ENCODE peak calls at places on chromosomes 6 and 20, in four cellular contexts. O is psoas muscle, F is H1, V is astrocyte. K is an unnamed sample.
A peak's percentile ranks its signal among the peaks of the same experiment; 100 is the strongest.

GRCh38 chr6:38599966-38600550 is 39.7 kb downstream of the BTBD9 start:
- DNase-seq in O (no peak), F (no peak), V (no peak), K (peak; percentile 25)

GRCh38 chr6:37671061-37671460 is 26.6 kb downstream of the MDGA1 start:
- DNase-seq in O (no peak), F (no peak), V (no peak), K (no peak)

GRCh38 chr6:159080217-159080976 is 35.6 kb upstream of the TAGAP start:
- DNase-seq in O (no peak), F (no peak), V (no peak), K (no peak)

GRCh38 chr6:31368461-31368860 is 11.5 kb upstream of the HLA-B start:
- DNase-seq in O (no peak), F (no peak), V (no peak), K (no peak)

GRCh38 chr20:23350855-23351838 is 556 bp downstream of the NXT1 start:
- DNase-seq in O (peak; percentile 75), F (no peak), V (peak; percentile 56), K (peak; percentile 26)

GRCh38 chr6:106141441-106142237 is 55.5 kb downstream of the PRDM1 start:
- DNase-seq in O (no peak), F (no peak), V (peak; percentile 88), K (no peak)

GRCh38 chr20:57070296-57070695 is 196.1 kb downstream of the BMP7 start:
- DNase-seq in O (no peak), F (no peak), V (no peak), K (no peak)

GRCh38 chr6:158933075-158933474 is 66.9 kb downstream of the RSPH3 start:
- DNase-seq in O (no peak), F (no peak), V (no peak), K (no peak)

GRCh38 chr6:16947461-16948159 is 154.2 kb upstream of the STMND1 start:
- DNase-seq in O (no peak), F (peak; percentile 13), V (peak; percentile 100), K (no peak)

GRCh38 chr6:30730611-30731435 is 10.7 kb downstream of the TUBB start:
- DNase-seq in O (peak; percentile 80), F (no peak), V (no peak), K (peak; percentile 74)

GRCh38 chr6:56772737-56773184 is 130.1 kb upstream of the DST start:
- DNase-seq in O (peak; percentile 79), F (no peak), V (peak; percentile 86), K (peak; percentile 47)

GRCh38 chr6:111793711-111794111 is 79.5 kb downstream of the FYN start:
- DNase-seq in O (no peak), F (no peak), V (no peak), K (no peak)

GRCh38 chr6:12911387-12911960 is 194.9 kb downstream of the PHACTR1 start:
- DNase-seq in O (no peak), F (no peak), V (peak; percentile 11), K (no peak)

GRCh38 chr20:42112161-42112560 is 494.0 kb upstream of the CHD6 start:
- DNase-seq in O (no peak), F (no peak), V (no peak), K (no peak)

GRCh38 chr6:104682722-104683643 is 176.7 kb downstream of the HACE1 start:
- DNase-seq in O (peak; percentile 54), F (peak; percentile 51), V (peak; percentile 18), K (peak; percentile 38)

GRCh38 chr6:100726741-100727140 is 154.4 kb downstream of the ASCC3 start:
- DNase-seq in O (no peak), F (no peak), V (peak; percentile 76), K (no peak)

GRCh38 chr6:159979136-159979874 is 10.4 kb downstream of the IGF2R start:
- DNase-seq in O (peak; percentile 82), F (no peak), V (peak; percentile 74), K (no peak)

GRCh38 chr6:24033284-24033683 is 92.7 kb upstream of the NRSN1 start:
- DNase-seq in O (no peak), F (no peak), V (no peak), K (no peak)

GRCh38 chr6:151340206-151340978 is 51.0 kb downstream of the ZBTB2 start:
- DNase-seq in O (no peak), F (no peak), V (no peak), K (no peak)

GRCh38 chr6:2917065-2917464 is 14.0 kb upstream of the SERPINB9 start:
- DNase-seq in O (no peak), F (no peak), V (no peak), K (no peak)

GRCh38 chr6:128763599-128764300 is 119.2 kb upstream of the LAMA2 start:
- DNase-seq in O (no peak), F (no peak), V (no peak), K (no peak)

GRCh38 chr6:34095741-34096140 is 50.1 kb downstream of the GRM4 start:
- DNase-seq in O (no peak), F (no peak), V (no peak), K (no peak)
- H3K27me3 ChIP-seq in O (no peaks in the 10 kb centered on the region), F (no peaks in the 10 kb centered on the region), V (peaks cover 25% of the 10 kb centered on the region), K (peaks cover 97% of the 10 kb centered on the region)

GRCh38 chr6:21199246-21199645 is 394.3 kb upstream of the SOX4 start:
- DNase-seq in O (no peak), F (no peak), V (no peak), K (no peak)
- H3K4me3 ChIP-seq in O (no peak overlapping the region), F (no peak overlapping the region), V (no peak overlapping the region), K (no peak overlapping the region)

GRCh38 chr6:51678905-51679620 is 408.4 kb downstream of the PKHD1 start:
- DNase-seq in O (no peak), F (no peak), V (no peak), K (no peak)
- H3K27ac ChIP-seq in O (no peak overlapping the region), F (no peak overlapping the region), V (no peak overlapping the region), K (peak overlapping the region; percentile 79)

GRCh38 chr6:118913161-118913560 is 19.2 kb downstream of the ASF1A start:
- DNase-seq in O (no peak), F (no peak), V (no peak), K (no peak)

GRCh38 chr6:118912646-118913045 is 18.7 kb downstream of the ASF1A start:
- DNase-seq in O (no peak), F (no peak), V (no peak), K (no peak)

GRCh38 chr6:118905084-118905483 is 11.1 kb downstream of the ASF1A start:
- DNase-seq in O (no peak), F (no peak), V (no peak), K (no peak)

GRCh38 chr6:118905851-118906250 is 11.9 kb downstream of the ASF1A start:
- DNase-seq in O (no peak), F (no peak), V (no peak), K (no peak)

DNA sequence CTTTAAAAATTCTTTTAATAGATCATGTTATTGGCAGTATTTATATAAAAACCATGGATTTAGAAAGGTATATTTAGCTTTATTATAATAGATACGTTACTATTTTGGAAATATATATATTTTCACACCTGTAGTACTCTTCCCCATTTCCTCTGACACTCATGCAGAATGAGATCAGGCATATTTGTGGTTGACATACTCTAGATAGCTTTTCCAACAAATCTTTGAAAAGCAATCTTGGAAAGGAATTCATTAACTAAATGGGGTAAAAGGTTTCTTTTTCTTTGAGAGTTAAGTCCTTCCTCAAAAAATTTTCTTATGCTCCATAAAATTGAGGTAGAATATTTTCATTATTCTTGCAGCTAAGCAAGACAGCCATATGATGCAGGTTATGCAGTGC is 14.5 kb downstream of the ASF1A start:
- DNase-seq in O (no peak), F (no peak), V (peak; percentile 62), K (no peak)
- H3K27me3 ChIP-seq in O (no peaks in the 10 kb centered on the region), F (no peaks in the 10 kb centered on the region), V (no peaks in the 10 kb centered on the region), K (no peaks in the 10 kb centered on the region)

GRCh38 chr6:98039876-98040605 is 757.0 kb upstream of the MMS22L start:
- DNase-seq in O (no peak), F (peak; percentile 63), V (peak; percentile 12), K (no peak)

GRCh38 chr6:98039443-98039842 is 756.4 kb upstream of the MMS22L start:
- DNase-seq in O (no peak), F (no peak), V (no peak), K (no peak)

GRCh38 chr6:98041072-98041471 is 758.1 kb upstream of the MMS22L start:
- DNase-seq in O (no peak), F (no peak), V (peak; percentile 3), K (no peak)

GRCh38 chr6:98037571-98037970 is 754.6 kb upstream of the MMS22L start:
- DNase-seq in O (no peak), F (no peak), V (no peak), K (no peak)

DNA sequence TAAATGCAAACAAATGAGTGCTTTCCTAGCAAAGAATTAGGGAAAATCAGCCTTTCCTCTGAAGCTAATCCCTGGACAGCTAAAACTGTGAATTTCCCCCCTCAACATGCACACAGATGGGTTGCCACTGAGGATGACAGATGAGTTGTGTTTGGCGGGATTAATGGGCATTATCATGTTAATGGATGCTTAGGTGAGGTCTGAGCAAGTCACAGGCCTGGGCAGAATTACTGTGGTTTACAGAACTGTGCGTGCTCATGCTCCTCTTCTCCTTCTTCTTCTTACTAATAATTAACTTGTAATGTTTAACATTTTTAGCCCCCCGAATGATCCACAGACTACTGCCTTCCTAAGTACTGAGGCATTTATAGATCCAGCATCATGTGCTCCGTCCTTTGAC is 753.3 kb upstream of the MMS22L start:
- DNase-seq in O (no peak), F (no peak), V (no peak), K (no peak)
- H3K4me3 ChIP-seq in O (no peak overlapping the region), F (no peak overlapping the region), V (no peak overlapping the region), K (no peak overlapping the region)

DNA sequence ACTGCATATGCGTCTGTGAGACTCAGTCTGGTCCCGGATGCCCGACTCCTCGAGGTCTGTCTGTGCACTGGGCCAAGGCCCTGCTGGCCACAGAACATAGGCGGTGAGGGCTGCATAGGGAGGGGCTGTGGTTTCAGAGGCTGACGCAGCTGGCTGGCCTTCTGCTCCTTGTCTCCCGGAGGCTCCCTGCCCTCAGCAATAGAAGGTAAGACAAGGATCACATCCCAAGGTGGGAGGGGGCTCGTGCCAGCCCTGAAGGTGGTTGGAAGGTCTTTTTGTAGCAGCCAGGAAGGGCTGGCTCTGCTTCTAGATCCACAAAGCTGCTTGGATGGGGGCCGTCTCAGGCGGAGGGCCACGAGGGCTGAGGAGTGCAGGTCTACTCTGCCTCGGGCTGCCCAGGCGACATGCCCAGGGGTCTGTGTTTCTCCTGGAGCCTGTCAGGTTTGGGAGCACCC is 239.8 kb upstream of the SULF2 start:
- DNase-seq in O (peak; percentile 73), F (no peak), V (peak; percentile 98), K (no peak)
- H3K27ac ChIP-seq in O (no peak overlapping the region), F (no peak overlapping the region), V (peak overlapping the region; percentile 78), K (no peak overlapping the region)

DNA sequence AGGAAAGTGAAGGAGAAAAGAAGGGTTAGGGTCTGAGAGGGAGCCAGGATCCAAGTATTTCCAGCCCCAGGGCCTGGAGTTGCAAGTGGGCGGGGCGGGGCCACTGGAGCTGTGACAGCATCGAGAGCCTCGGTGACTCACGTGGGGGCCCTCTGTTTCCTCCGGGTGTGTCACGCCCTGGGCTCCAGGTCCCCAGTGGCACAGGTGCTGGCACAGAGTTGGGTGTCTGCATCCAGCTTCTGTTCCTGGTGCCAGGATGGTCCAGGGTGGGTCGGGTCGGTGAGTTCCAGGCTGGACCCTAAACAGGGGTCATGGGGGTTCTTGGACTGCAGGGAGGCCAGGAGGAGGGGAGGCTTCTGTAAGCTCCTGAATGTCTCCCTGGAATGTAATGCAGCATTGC is 16.7 kb downstream of the RAET1L start:
- DNase-seq in O (no peak), F (no peak), V (no peak), K (no peak)
- H3K27me3 ChIP-seq in O (no peaks in the 10 kb centered on the region), F (peaks cover 39% of the 10 kb centered on the region), V (peaks cover 42% of the 10 kb centered on the region), K (peaks cover 93% of the 10 kb centered on the region)

GRCh38 chr6:137568067-137568466 is 73.9 kb upstream of the OLIG3 start:
- DNase-seq in O (no peak), F (no peak), V (no peak), K (no peak)
- H3K4me3 ChIP-seq in O (no peak overlapping the region), F (no peak overlapping the region), V (no peak overlapping the region), K (no peak overlapping the region)

K was measured in left ventricle myocardium inferior.